ENCODE peak calls at places on chromosomes 1 and 21, in four cellular contexts. D, H, E and B are unnamed samples.

GRCh38 chr1:29325675-29326074 is 89.4 kb downstream of the PTPRU start:
- DNase-seq in D (no peak), H (no peak), E (peak; percentile 56), B (no peak)

GRCh38 chr1:218476385-218476784 is 131.2 kb downstream of the TGFB2 start:
- DNase-seq in D (peak; percentile 88), H (no peak), E (no peak), B (no peak)

GRCh38 chr1:7290971-7291970 is 479.8 kb upstream of the VAMP3 start:
- DNase-seq in D (no peak), H (no peak), E (peak; percentile 64), B (no peak)

GRCh38 chr1:50930965-50931737 is 28.9 kb downstream of the FAF1 start:
- DNase-seq in D (no peak), H (no peak), E (no peak), B (no peak)

GRCh38 chr1:3312894-3313578 is 141.4 kb upstream of the ARHGEF16 start:
- DNase-seq in D (peak; percentile 91), H (peak; percentile 96), E (peak; percentile 87), B (no peak)

GRCh38 chr1:164706596-164706995 is 147.6 kb downstream of the PBX1 start:
- DNase-seq in D (no peak), H (no peak), E (no peak), B (no peak)

GRCh38 chr1:233443040-233443439 is 115.5 kb downstream of the MAP3K21 start:
- DNase-seq in D (peak; percentile 19), H (no peak), E (no peak), B (no peak)

GRCh38 chr1:230375795-230376194 is 50.3 kb downstream of the PGBD5 start:
- DNase-seq in D (no peak), H (no peak), E (peak; percentile 29), B (no peak)

GRCh38 chr1:6057170-6057569 is 11.5 kb downstream of the KCNAB2 start:
- DNase-seq in D (no peak), H (no peak), E (no peak), B (no peak)

GRCh38 chr1:52056110-52056936 is at the start of gene BTF3L4:
- DNase-seq in D (peak; percentile 92), H (peak; percentile 98), E (peak; percentile 96), B (peak; percentile 86)

GRCh38 chr21:42215942-42216725 is 2.8 kb upstream of the ABCG1 start:
- DNase-seq in D (no peak), H (peak; percentile 31), E (no peak), B (no peak)

GRCh38 chr1:64969305-64970066 is 3.1 kb upstream of the JAK1 start:
- DNase-seq in D (no peak), H (no peak), E (no peak), B (no peak)

GRCh38 chr1:116738673-116739370 is 15.4 kb upstream of the CD2 start:
- DNase-seq in D (no peak), H (no peak), E (no peak), B (peak; percentile 69)

GRCh38 chr1:119097380-119097779 is 43.1 kb downstream of the WARS2 start:
- DNase-seq in D (no peak), H (no peak), E (no peak), B (no peak)

GRCh38 chr1:244559561-244559960 is 93.4 kb upstream of the DESI2 start:
- DNase-seq in D (no peak), H (no peak), E (no peak), B (no peak)

GRCh38 chr1:99227498-99227897 is 36.8 kb upstream of the PLPPR4 start:
- DNase-seq in D (no peak), H (no peak), E (no peak), B (no peak)

GRCh38 chr1:1232224-1232800 is at the start of gene B3GALT6:
- DNase-seq in D (no peak), H (no peak), E (no peak), B (no peak)

GRCh38 chr1:1231400-1232223 is at the start of gene SDF4:
- DNase-seq in D (peak; percentile 95), H (peak; percentile 95), E (peak; percentile 97), B (peak; percentile 96)

GRCh38 chr1:1234180-1234808 is 2.3 kb downstream of the B3GALT6 start:
- DNase-seq in D (no peak), H (no peak), E (no peak), B (no peak)

GRCh38 chr1:1233567-1233892 is 1.5 kb downstream of the B3GALT6 start:
- DNase-seq in D (no peak), H (no peak), E (no peak), B (no peak)

GRCh38 chr1:1232801-1233566 is 947 bp downstream of the B3GALT6 start:
- DNase-seq in D (no peak), H (no peak), E (no peak), B (no peak)
- H3K4me3 ChIP-seq in D (peak overlapping the region; percentile 52), H (peak overlapping the region; percentile 90), E (peak overlapping the region; percentile 65), B (no peak overlapping the region)

DNA sequence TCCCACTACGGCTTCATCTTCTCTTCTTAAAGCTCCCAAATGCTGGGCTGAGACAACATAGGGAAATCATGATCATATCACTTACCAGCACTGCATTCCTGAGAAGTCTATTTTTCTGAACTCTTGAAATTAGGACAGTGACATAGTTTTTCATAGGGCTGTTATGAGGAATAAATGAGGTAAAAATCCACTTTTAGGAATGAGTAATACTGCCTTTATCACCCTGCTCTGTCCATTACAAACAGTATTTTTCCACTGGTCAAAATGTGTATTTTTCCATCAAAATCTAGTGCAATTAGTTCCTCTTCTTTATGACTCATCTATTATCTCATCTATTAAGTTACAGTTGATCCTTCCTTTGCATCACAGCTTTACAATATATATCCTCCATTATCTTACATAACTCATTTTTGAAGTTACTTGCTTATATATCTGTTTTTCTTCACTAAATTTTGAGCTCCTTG is 36.9 kb downstream of the PRRX1 start:
- DNase-seq in D (no peak), H (no peak), E (no peak), B (no peak)
- H3K4me1 ChIP-seq in D (no peaks in the 10 kb centered on the region), H (peaks cover 6% of the 10 kb centered on the region), E (peaks cover 57% of the 10 kb centered on the region), B (no peaks in the 10 kb centered on the region)

DNA sequence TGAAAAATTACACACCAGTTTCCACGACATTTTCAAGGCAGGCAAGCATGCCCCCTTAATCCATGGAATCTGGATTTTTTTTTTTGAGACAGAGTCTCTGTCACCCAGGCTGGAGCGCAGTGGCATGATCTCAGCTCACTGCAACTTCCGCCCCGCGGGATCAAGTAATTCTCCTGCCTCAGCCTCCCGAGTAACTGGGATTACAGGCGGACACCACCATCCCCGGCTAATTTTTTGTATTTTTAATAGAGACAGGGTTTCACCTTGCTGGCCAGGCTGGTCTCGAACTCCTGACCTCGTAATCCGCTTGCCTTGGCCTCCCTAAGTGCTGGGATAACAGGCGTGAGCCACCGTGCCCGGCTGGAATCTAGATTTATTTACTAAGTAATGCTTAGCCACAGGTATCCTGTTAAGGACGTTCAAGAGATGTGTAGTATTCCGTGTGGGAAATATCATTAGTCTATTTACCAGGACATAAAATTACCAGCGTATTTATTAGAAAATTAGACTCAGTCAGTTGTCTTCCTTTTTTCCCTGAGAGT is 2.5 kb downstream of the IFI44 start:
- DNase-seq in D (no peak), H (no peak), E (no peak), B (no peak)
- H3K4me3 ChIP-seq in D (no peak overlapping the region), H (no peak overlapping the region), E (peak overlapping the region; percentile 61), B (peak overlapping the region; percentile 68)

GRCh38 chr1:27592600-27593340 is 11.2 kb downstream of the AHDC1 start:
- DNase-seq in D (no peak), H (no peak), E (no peak), B (no peak)

GRCh38 chr1:27594542-27595510 is 9.1 kb downstream of the AHDC1 start:
- DNase-seq in D (no peak), H (no peak), E (no peak), B (no peak)

GRCh38 chr1:27595597-27595996 is 8.3 kb downstream of the AHDC1 start:
- DNase-seq in D (no peak), H (no peak), E (no peak), B (no peak)

GRCh38 chr1:27592191-27592590 is 11.8 kb downstream of the AHDC1 start:
- DNase-seq in D (no peak), H (no peak), E (no peak), B (no peak)

DNA sequence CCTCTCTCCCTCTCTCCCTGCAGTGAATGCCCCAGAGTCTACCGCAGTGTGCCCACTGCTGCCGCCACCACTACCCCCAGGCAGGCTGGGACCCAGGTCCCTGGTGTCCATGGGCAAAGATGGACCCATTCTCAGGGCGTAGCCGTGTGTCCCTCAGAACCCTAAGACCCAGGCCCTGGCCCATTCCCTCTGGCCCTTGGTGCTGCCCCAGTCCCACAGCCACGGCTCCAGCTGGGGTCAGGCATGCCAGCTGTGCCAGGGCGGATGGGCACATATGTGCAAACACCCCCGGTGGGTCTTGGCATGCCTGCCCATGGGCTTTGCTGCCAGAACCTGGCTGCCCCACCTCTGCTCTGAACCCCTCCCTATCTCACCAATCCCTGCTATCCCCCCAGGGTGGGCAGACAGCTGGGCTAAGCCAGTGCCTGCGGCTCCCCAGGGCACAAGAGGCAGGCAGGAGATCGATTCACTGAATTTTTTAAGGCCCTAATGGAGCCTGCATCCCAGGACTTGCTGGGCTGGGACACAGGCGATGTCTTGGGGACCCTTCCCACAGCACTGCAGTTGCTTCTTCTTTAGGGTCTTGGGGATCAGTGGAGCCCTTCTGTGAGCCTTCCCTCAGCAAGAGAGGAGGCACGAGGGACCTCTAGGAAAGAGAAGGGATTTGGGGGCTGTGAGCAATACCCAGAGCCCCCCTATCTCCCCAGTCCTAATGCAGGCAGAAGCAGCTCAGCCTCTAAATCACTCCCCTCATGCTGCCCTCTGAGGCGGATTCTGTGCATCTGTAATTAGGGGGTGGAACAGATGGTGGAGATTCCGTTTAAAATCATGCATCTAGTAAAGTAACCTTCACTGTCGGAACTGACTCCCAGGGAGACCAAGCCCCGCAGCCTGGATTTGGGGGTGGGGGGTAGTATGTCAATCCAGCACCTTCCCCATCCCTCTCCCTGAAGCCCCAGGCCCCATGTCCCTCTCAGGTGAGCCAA is 10.3 kb downstream of the AHDC1 start:
- DNase-seq in D (no peak), H (no peak), E (no peak), B (no peak)
- H3K4me1 ChIP-seq in D (peaks cover 56% of the 10 kb centered on the region), H (peaks cover 48% of the 10 kb centered on the region), E (peaks cover 100% of the 10 kb centered on the region), B (peaks cover 28% of the 10 kb centered on the region)

GRCh38 chr1:15741183-15741850 is 982 bp upstream of the TMEM82 start:
- DNase-seq in D (peak; percentile 70), H (peak; percentile 87), E (peak; percentile 66), B (peak; percentile 63)

GRCh38 chr1:15739745-15740144 is 2.6 kb upstream of the TMEM82 start:
- DNase-seq in D (no peak), H (no peak), E (no peak), B (no peak)

GRCh38 chr1:15740833-15741182 is 1.5 kb upstream of the TMEM82 start:
- DNase-seq in D (no peak), H (no peak), E (no peak), B (no peak)

GRCh38 chr1:15744122-15744679 is 1.9 kb downstream of the TMEM82 start:
- DNase-seq in D (no peak), H (peak; percentile 62), E (no peak), B (no peak)

DNA sequence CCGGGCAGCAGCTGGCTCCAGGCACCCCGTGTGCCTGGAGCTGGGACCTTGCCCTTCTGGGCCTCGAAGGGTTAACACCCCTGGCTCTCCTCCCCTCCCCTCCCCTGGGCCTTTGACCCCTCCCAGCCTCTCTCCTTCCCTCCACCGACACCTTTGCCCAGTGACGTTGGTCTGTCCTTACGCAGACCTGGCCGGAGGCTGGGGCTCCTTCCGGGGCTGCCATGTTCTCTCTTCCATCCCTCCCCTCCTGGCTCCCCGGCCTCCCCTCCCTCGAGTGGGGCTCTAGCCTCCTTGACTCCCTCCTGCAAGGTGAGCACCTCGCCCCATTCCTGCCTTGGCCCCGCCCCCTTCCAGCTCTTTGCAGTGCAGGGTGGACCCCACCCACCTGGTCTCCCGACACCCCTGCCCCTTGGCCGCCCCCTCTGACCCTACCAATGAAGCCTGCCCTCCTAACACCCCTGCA is at the start of gene TMEM82:
- DNase-seq in D (no peak), H (peak; percentile 74), E (no peak), B (no peak)
- H3K4me3 ChIP-seq in D (no peak within 1 kb of the TSS), H (no peak within 1 kb of the TSS), E (no peak within 1 kb of the TSS), B (no peak within 1 kb of the TSS)

GRCh38 chr1:12486401-12487005 is 131.5 kb downstream of the DHRS3 start:
- DNase-seq in D (peak; percentile 58), H (no peak), E (peak; percentile 75), B (no peak)
- H3K4me1 ChIP-seq in D (peaks cover 45% of the 10 kb centered on the region), H (peaks cover 23% of the 10 kb centered on the region), E (peaks cover 52% of the 10 kb centered on the region), B (peaks cover 2% of the 10 kb centered on the region)

GRCh38 chr1:212179394-212180076 is 105.7 kb upstream of the PPP2R5A start:
- DNase-seq in D (peak; percentile 40), H (peak; percentile 39), E (no peak), B (no peak)
- H3K4me3 ChIP-seq in D (no peak overlapping the region), H (no peak overlapping the region), E (no peak overlapping the region), B (no peak overlapping the region)